ENCODE peak calls at places on chromosomes 13 and 19, in ten cellular contexts. P, X, D, S, Y, U, O, L, F and R are unnamed samples.

GRCh38 chr13:51266642-51267041 is 44.4 kb downstream of the FAM124A start:
- DNase-seq in L (no peak), P (no peak), X (no peak), F (no peak), D (no peak), S (no peak), U (no peak), O (no peak), Y (no peak), R (no peak)

GRCh38 chr13:60759499-60759898 is 362.5 kb downstream of the TDRD3 start:
- DNase-seq in L (peak; percentile 22), O (no peak), S (no peak), U (no peak), X (peak; percentile 12), F (no peak), P (peak; percentile 72), Y (peak; percentile 29), D (peak; percentile 3), R (no peak)

GRCh38 chr13:38685974-38686571 is 804 bp upstream of the FREM2 start:
- DNase-seq in P (peak; percentile 83), S (no peak), L (peak; percentile 40), O (peak; percentile 46), Y (peak; percentile 94), U (no peak), X (peak; percentile 3), F (no peak), D (peak; percentile 55), R (no peak)

GRCh38 chr13:19998960-19999359 is 40.4 kb downstream of the ZMYM2 start:
- DNase-seq in P (no peak), D (no peak), Y (no peak), U (no peak), X (no peak), F (no peak), L (no peak), O (no peak), S (no peak), R (no peak)

GRCh38 chr13:59452189-59452588 is 711.5 kb downstream of the DIAPH3 start:
- DNase-seq in O (no peak), S (no peak), X (no peak), U (peak; percentile 26), L (no peak), D (no peak), F (no peak), P (no peak), Y (no peak), R (no peak)

GRCh38 chr13:67221630-67222226 is 8.4 kb downstream of the PCDH9 start:
- DNase-seq in Y (no peak), X (no peak), O (no peak), D (no peak), U (no peak), F (no peak), S (no peak), L (no peak), P (no peak), R (no peak)

GRCh38 chr13:46666727-46667456 is 113.9 kb downstream of the LRCH1 start:
- DNase-seq in L (no peak), S (no peak), U (no peak), X (no peak), P (peak; percentile 63), D (no peak), Y (no peak), O (no peak), F (no peak), R (peak; percentile 22)

GRCh38 chr19:37946132-37946531 is 39.1 kb downstream of the SIPA1L3 start:
- DNase-seq in X (no peak), U (no peak), Y (no peak), D (no peak), L (no peak), O (no peak), S (no peak), F (peak; percentile 13), P (no peak), R (no peak)

GRCh38 chr19:10895920-10896319 is 24.6 kb downstream of the CARM1 start:
- DNase-seq in X (no peak), S (no peak), O (peak; percentile 71), L (no peak), U (no peak), P (no peak), F (no peak), Y (no peak), D (no peak), R (no peak)
- H3K4me1 ChIP-seq in X (peaks cover 13% of the 10 kb centered on the region), S (no peaks in the 10 kb centered on the region), O (no peaks in the 10 kb centered on the region), L (peaks cover 21% of the 10 kb centered on the region), U (peaks cover 4% of the 10 kb centered on the region), P (peaks cover 14% of the 10 kb centered on the region), F (no peaks in the 10 kb centered on the region), Y (peaks cover 15% of the 10 kb centered on the region), D (peaks cover 6% of the 10 kb centered on the region), R (no peaks in the 10 kb centered on the region)

GRCh38 chr19:42090687-42091086 is 14.7 kb downstream of the ZNF574 start:
- DNase-seq in O (no peak), F (no peak), Y (no peak), D (no peak), X (no peak), S (no peak), U (no peak), L (no peak), P (no peak), R (no peak)

GRCh38 chr19:42089772-42090171 is 13.8 kb downstream of the ZNF574 start:
- DNase-seq in U (no peak), O (peak; percentile 39), L (no peak), Y (no peak), X (no peak), S (no peak), D (no peak), F (no peak), P (no peak), R (no peak)

GRCh38 chr19:42093505-42093904 is 17.5 kb downstream of the ZNF574 start:
- DNase-seq in U (no peak), O (peak; percentile 64), P (no peak), Y (no peak), X (no peak), L (no peak), F (no peak), S (no peak), D (no peak), R (no peak)

GRCh38 chr19:42091300-42092266 is 15.6 kb downstream of the ZNF574 start:
- DNase-seq in U (no peak), X (no peak), P (no peak), O (peak; percentile 93), S (no peak), D (no peak), F (no peak), L (no peak), Y (no peak), R (no peak)

DNA sequence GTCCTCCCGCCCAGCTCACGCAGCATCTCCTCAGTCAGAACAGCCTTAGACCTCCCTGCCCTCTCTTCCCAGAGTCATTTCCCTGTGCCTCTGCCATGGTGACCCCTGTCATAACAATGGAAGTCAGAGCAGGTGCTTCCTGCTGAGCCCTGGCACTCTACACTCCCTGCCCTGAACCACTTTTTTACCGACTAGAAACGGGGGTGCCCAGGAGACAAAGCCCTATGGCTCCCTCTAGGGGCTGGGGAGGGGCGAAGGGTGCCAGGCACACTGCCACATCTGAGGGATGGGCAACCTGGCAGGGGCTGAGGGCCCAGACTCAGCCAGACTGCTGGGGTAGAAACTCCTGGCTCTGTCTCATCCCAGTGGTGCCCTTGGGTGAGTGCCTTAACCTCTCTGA is 16.4 kb downstream of the ZNF574 start:
- DNase-seq in D (no peak), F (no peak), S (no peak), X (no peak), P (no peak), O (peak; percentile 79), L (no peak), U (no peak), Y (no peak), R (peak; percentile 19)
- H3K4me1 ChIP-seq in D (peaks cover 19% of the 10 kb centered on the region), F (no peaks in the 10 kb centered on the region), S (peaks cover 6% of the 10 kb centered on the region), X (peaks cover 22% of the 10 kb centered on the region), P (peaks cover 19% of the 10 kb centered on the region), O (peaks cover 21% of the 10 kb centered on the region), L (peaks cover 12% of the 10 kb centered on the region), U (no peaks in the 10 kb centered on the region), Y (no peaks in the 10 kb centered on the region), R (no peaks in the 10 kb centered on the region)

GRCh38 chr13:49690990-49691886 is at the start of gene EBPL:
- DNase-seq in S (peak; percentile 85), Y (peak; percentile 83), P (peak; percentile 93), D (peak; percentile 95), X (peak; percentile 76), F (peak; percentile 95), U (peak; percentile 92), L (peak; percentile 96), O (peak; percentile 98), R (peak; percentile 78)

GRCh38 chr13:49694446-49694845 is 3.2 kb upstream of the EBPL start:
- DNase-seq in D (no peak), O (no peak), X (no peak), P (no peak), U (no peak), L (no peak), Y (no peak), F (no peak), S (no peak), R (no peak)

GRCh38 chr13:49693191-49693733 is 2.0 kb upstream of the EBPL start:
- DNase-seq in L (no peak), O (peak; percentile 68), F (no peak), S (no peak), D (no peak), Y (no peak), U (no peak), P (no peak), X (no peak), R (no peak)

GRCh38 chr13:49690133-49690989 is 925 bp downstream of the EBPL start:
- DNase-seq in X (peak; percentile 60), P (no peak), L (no peak), Y (no peak), O (peak; percentile 85), U (no peak), F (no peak), S (no peak), D (peak; percentile 52), R (no peak)

DNA sequence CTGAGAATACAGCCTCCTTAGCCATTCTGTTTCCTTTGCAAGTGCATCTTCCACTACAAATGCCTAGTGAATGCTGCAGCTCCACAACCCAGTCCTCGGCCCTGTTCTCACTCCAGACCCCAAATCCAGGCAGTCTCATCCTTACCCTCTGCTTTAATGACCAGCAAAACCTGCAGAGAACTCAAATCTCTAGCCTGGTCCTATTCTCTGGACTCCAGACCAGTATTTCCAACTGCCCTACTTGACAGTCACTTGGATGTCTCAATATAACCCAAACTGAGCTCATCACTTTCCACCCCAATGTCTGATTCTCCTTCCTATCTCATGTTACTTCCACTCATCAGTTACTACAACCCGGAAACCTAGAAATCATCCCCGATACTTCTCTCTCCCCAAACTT is 2.6 kb upstream of the EBPL start:
- DNase-seq in Y (no peak), L (no peak), U (no peak), X (no peak), P (no peak), D (no peak), F (no peak), O (peak; percentile 58), S (no peak), R (no peak)
- H3K4me1 ChIP-seq in Y (peaks cover 13% of the 10 kb centered on the region), L (peaks cover 24% of the 10 kb centered on the region), U (no peaks in the 10 kb centered on the region), X (peaks cover 11% of the 10 kb centered on the region), P (no peaks in the 10 kb centered on the region), D (peaks cover 7% of the 10 kb centered on the region), F (no peaks in the 10 kb centered on the region), O (peaks cover 13% of the 10 kb centered on the region), S (no peaks in the 10 kb centered on the region), R (no peaks in the 10 kb centered on the region)

DNA sequence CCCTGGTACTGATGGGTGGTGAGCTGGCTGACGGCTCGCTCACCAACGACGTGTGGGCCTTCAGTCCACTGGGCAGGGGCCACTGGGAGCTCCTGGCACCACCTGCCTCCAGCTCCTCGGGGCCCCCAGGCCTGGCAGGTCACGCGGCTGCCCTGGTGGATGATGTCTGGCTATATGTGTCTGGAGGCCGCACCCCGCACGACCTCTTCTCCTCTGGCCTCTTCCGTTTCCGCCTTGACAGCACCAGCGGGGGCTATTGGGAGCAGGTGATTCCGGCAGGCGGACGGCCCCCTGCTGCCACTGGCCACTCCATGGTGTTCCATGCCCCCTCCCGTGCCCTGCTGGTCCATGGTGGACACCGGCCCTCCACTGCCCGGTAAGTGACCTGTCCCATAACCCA is 10.5 kb downstream of the MEGF8 start:
- DNase-seq in X (no peak), S (no peak), P (no peak), D (no peak), U (no peak), L (no peak), O (peak; percentile 53), Y (no peak), F (no peak), R (no peak)
- H3K4me1 ChIP-seq in X (no peaks in the 10 kb centered on the region), S (no peaks in the 10 kb centered on the region), P (no peaks in the 10 kb centered on the region), D (peaks cover under 1% of the 10 kb centered on the region), U (no peaks in the 10 kb centered on the region), L (no peaks in the 10 kb centered on the region), O (no peaks in the 10 kb centered on the region), Y (peaks cover 13% of the 10 kb centered on the region), F (no peaks in the 10 kb centered on the region), R (no peaks in the 10 kb centered on the region)